ENCODE peak calls at places on chromosomes 2 and 18, in seven cellular contexts. One of them, this sample, is unnamed.

GRCh38 chr2:121890041-121890440 is 134.6 kb downstream of the TSN start:
- DNase-seq in endothelial cell of umbilical vein: no peak
- DNase-seq in A549: no peak
- DNase-seq in K562: no peak
- DNase-seq in fibroblast of the aortic adventitia: no peak
- DNase-seq in MM.1S: no peak
- DNase-seq in H1: no peak
- DNase-seq in this sample: no peak

GRCh38 chr18:53018791-53019190 is 678.8 kb downstream of the DCC start:
- DNase-seq in A549: no peak
- DNase-seq in endothelial cell of umbilical vein: no peak
- DNase-seq in K562: no peak
- DNase-seq in H1: no peak
- DNase-seq in fibroblast of the aortic adventitia: no peak
- DNase-seq in MM.1S: peak
- DNase-seq in this sample: no peak

GRCh38 chr2:102179788-102180686 is 6.8 kb upstream of the IL1RL2 start:
- DNase-seq in K562: no peak
- DNase-seq in H1: no peak
- DNase-seq in MM.1S: no peak
- DNase-seq in fibroblast of the aortic adventitia: no peak
- DNase-seq in endothelial cell of umbilical vein: no peak
- DNase-seq in A549: no peak
- DNase-seq in this sample: no peak

GRCh38 chr2:212484563-212485080 is 54.0 kb downstream of the ERBB4 start:
- DNase-seq in A549: no peak
- DNase-seq in MM.1S: no peak
- DNase-seq in H1: no peak
- DNase-seq in K562: no peak
- DNase-seq in endothelial cell of umbilical vein: no peak
- DNase-seq in fibroblast of the aortic adventitia: no peak
- DNase-seq in this sample: no peak

GRCh38 chr18:6731197-6731596 is 1.7 kb downstream of the ARHGAP28 start:
- DNase-seq in MM.1S: no peak
- DNase-seq in fibroblast of the aortic adventitia: peak
- DNase-seq in H1: no peak
- DNase-seq in K562: no peak
- DNase-seq in A549: no peak
- DNase-seq in endothelial cell of umbilical vein: peak
- DNase-seq in this sample: peak

GRCh38 chr2:129302815-129303214 is 676.7 kb upstream of the RAB6C start:
- DNase-seq in H1: no peak
- DNase-seq in K562: no peak
- DNase-seq in A549: no peak
- DNase-seq in MM.1S: no peak
- DNase-seq in endothelial cell of umbilical vein: no peak
- DNase-seq in fibroblast of the aortic adventitia: no peak
- DNase-seq in this sample: no peak

GRCh38 chr18:37408676-37409305 is 156.8 kb downstream of the CELF4 start:
- DNase-seq in fibroblast of the aortic adventitia: no peak
- DNase-seq in A549: no peak
- DNase-seq in K562: no peak
- DNase-seq in MM.1S: no peak
- DNase-seq in endothelial cell of umbilical vein: no peak
- DNase-seq in H1: no peak
- DNase-seq in this sample: no peak

GRCh38 chr2:7574385-7574784 is 657.2 kb downstream of the RNF144A start:
- DNase-seq in K562: peak
- DNase-seq in endothelial cell of umbilical vein: no peak
- DNase-seq in A549: no peak
- DNase-seq in MM.1S: no peak
- DNase-seq in fibroblast of the aortic adventitia: no peak
- DNase-seq in H1: no peak
- DNase-seq in this sample: no peak

GRCh38 chr2:119117891-119118882 is 40.4 kb downstream of the C1QL2 start:
- DNase-seq in K562: no peak
- DNase-seq in MM.1S: no peak
- DNase-seq in H1: peak
- DNase-seq in endothelial cell of umbilical vein: no peak
- DNase-seq in A549: no peak
- DNase-seq in fibroblast of the aortic adventitia: no peak
- DNase-seq in this sample: no peak

GRCh38 chr18:61589724-61590065 is 256.5 kb downstream of the CDH20 start:
- DNase-seq in A549: no peak
- DNase-seq in MM.1S: no peak
- DNase-seq in H1: no peak
- DNase-seq in endothelial cell of umbilical vein: peak
- DNase-seq in K562: no peak
- DNase-seq in fibroblast of the aortic adventitia: peak
- DNase-seq in this sample: peak

GRCh38 chr2:174334781-174335604 is at the start of gene SP9:
- DNase-seq in endothelial cell of umbilical vein: peak
- DNase-seq in MM.1S: peak
- DNase-seq in A549: peak
- DNase-seq in H1: peak
- DNase-seq in fibroblast of the aortic adventitia: no peak
- DNase-seq in K562: peak
- DNase-seq in this sample: no peak

GRCh38 chr18:7233398-7233797 is 2.5 kb downstream of the LRRC30 start:
- DNase-seq in K562: no peak
- DNase-seq in A549: no peak
- DNase-seq in endothelial cell of umbilical vein: no peak
- DNase-seq in MM.1S: no peak
- DNase-seq in fibroblast of the aortic adventitia: no peak
- DNase-seq in H1: no peak
- DNase-seq in this sample: no peak

GRCh38 chr2:233287871-233288270 is 19.7 kb upstream of the SAG start:
- DNase-seq in K562: no peak
- DNase-seq in fibroblast of the aortic adventitia: no peak
- DNase-seq in MM.1S: no peak
- DNase-seq in H1: no peak
- DNase-seq in endothelial cell of umbilical vein: no peak
- DNase-seq in A549: no peak
- DNase-seq in this sample: no peak

GRCh38 chr18:21820035-21820810 is 79.6 kb downstream of the MIB1 start:
- DNase-seq in H1: no peak
- DNase-seq in K562: peak
- DNase-seq in endothelial cell of umbilical vein: peak
- DNase-seq in A549: peak
- DNase-seq in MM.1S: no peak
- DNase-seq in fibroblast of the aortic adventitia: peak
- DNase-seq in this sample: peak

GRCh38 chr18:57353940-57354461 is 1.6 kb downstream of the ST8SIA3 start:
- DNase-seq in MM.1S: no peak
- DNase-seq in K562: peak
- DNase-seq in A549: peak
- DNase-seq in endothelial cell of umbilical vein: peak
- DNase-seq in fibroblast of the aortic adventitia: peak
- DNase-seq in H1: peak
- DNase-seq in this sample: no peak

GRCh38 chr2:2107627-2108026 is 223.4 kb downstream of the MYT1L start:
- DNase-seq in fibroblast of the aortic adventitia: no peak
- DNase-seq in endothelial cell of umbilical vein: no peak
- DNase-seq in K562: no peak
- DNase-seq in H1: no peak
- DNase-seq in A549: no peak
- DNase-seq in MM.1S: no peak
- DNase-seq in this sample: no peak

GRCh38 chr2:25297738-25298137 is 44.0 kb downstream of the DNMT3A start:
- DNase-seq in fibroblast of the aortic adventitia: no peak
- DNase-seq in A549: no peak
- DNase-seq in K562: peak
- DNase-seq in H1: no peak
- DNase-seq in MM.1S: no peak
- DNase-seq in endothelial cell of umbilical vein: no peak
- DNase-seq in this sample: no peak

GRCh38 chr2:38692636-38693318 is 26.9 kb downstream of the GALM start:
- DNase-seq in H1: no peak
- DNase-seq in MM.1S: no peak
- DNase-seq in endothelial cell of umbilical vein: no peak
- DNase-seq in K562: peak
- DNase-seq in fibroblast of the aortic adventitia: no peak
- DNase-seq in A549: no peak
- DNase-seq in this sample: no peak

GRCh38 chr2:150517951-150518680 is 30.6 kb upstream of the RND3 start:
- DNase-seq in endothelial cell of umbilical vein: no peak
- DNase-seq in K562: no peak
- DNase-seq in fibroblast of the aortic adventitia: peak
- DNase-seq in MM.1S: no peak
- DNase-seq in A549: no peak
- DNase-seq in H1: no peak
- DNase-seq in this sample: peak

DNA sequence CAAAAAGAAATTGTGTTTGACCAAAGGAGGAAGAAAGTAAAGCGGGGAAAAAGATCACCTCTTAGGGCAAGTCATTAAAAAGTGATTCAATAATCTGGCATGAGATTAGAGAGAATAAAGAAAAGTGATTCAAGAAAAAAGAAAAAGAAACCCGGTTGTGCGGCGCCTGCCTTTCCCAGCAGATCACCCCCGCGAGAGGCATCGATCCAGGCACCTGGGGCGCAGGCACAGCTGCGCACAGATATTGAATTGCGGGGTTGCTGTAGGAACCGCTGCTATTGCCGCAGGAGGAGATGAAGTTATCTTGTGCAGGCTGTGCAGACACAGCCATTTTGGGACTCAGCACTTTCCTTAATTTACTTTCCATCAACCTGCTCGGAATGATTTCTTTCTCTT is 71.2 kb downstream of the PLB1 start:
- DNase-seq in fibroblast of the aortic adventitia: no peak
- DNase-seq in endothelial cell of umbilical vein: no peak
- DNase-seq in MM.1S: peak
- DNase-seq in H1: peak
- DNase-seq in K562: peak
- DNase-seq in A549: peak
- DNase-seq in this sample: no peak
- TF ChIP-seq CTCF in fibroblast of the aortic adventitia: no peak
- TF ChIP-seq CTCF in endothelial cell of umbilical vein: no peak
- TF ChIP-seq CTCF in MM.1S: no peak
- TF ChIP-seq CTCF in H1: no peak
- TF ChIP-seq CTCF in K562: no peak
- TF ChIP-seq CTCF in A549: peak
- TF ChIP-seq CTCF in this sample: no peak

DNA sequence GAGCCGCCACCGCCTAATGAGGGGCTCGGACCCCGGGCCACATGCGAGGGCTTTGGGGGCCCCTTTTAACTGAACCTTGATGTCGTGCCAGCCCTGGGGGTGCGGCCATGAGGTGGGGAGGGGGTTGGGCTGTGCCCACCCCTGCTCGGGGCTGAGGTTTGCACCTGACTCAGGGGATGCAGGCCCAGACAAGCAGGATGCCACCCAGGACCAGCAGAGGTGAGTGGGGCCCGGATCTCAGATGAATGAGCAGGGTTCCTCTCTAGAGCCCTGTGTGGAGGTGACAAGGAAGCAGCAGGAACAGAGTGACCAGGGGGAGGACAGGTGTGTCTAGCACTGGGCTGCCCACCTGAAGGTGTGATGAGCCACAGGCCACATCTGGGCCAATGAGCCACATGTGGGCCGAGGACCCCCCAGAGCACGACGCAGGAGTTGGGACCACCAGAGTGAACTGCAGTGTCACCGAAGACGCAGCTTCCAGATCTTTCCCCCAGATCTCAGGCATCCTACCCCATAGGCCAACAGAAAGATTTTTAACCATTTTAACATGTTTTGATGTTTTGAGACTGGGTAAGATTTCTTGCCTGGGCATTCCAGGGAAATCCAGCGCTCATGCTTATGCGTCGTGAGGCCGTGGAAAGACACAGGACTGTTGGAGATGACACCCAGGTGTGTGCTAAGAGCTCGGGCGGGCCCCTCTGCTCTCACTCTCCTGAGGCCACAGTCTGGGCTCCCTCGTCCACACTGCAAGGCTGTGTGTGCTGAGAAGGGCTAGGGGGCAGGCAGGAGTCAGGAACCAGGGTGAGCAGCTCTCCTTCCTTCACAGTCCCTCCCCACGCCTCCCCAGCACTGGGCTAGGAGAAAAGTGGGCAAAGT is 73.6 kb downstream of the DDX1 start:
- DNase-seq in H1: no peak
- DNase-seq in fibroblast of the aortic adventitia: no peak
- DNase-seq in endothelial cell of umbilical vein: no peak
- DNase-seq in A549: no peak
- DNase-seq in MM.1S: no peak
- DNase-seq in K562: peak
- DNase-seq in this sample: no peak
- TF ChIP-seq CTCF in H1: peak
- TF ChIP-seq CTCF in fibroblast of the aortic adventitia: no peak
- TF ChIP-seq CTCF in endothelial cell of umbilical vein: no peak
- TF ChIP-seq CTCF in A549: no peak
- TF ChIP-seq CTCF in MM.1S: no peak
- TF ChIP-seq CTCF in K562: no peak
- TF ChIP-seq CTCF in this sample: no peak

DNA sequence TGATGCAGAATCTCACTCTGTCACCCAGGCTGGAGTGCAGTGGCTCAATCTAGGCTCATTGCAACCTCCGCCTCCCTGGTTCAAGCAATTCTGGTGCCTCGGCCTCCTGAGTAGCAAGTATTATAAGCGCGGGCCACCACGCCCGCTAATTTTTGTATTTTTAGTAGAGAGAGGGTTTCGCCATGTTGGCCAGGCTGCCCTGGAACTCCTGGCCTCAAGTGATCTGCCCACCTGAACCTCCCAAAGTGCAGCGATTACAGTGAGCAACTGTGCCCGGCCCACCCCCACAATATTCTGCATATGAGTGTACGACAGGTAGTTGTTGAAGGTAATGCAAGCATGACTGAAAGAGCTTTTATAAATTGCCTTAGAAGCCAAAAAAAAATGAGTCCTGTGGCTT is 1.2 kb downstream of the WDR75 start:
- DNase-seq in fibroblast of the aortic adventitia: no peak
- DNase-seq in H1: no peak
- DNase-seq in MM.1S: no peak
- DNase-seq in A549: no peak
- DNase-seq in K562: no peak
- DNase-seq in endothelial cell of umbilical vein: no peak
- DNase-seq in this sample: no peak
- TF ChIP-seq CTCF in fibroblast of the aortic adventitia: no peak
- TF ChIP-seq CTCF in H1: no peak
- TF ChIP-seq CTCF in MM.1S: no peak
- TF ChIP-seq CTCF in A549: no peak
- TF ChIP-seq CTCF in K562: no peak
- TF ChIP-seq CTCF in endothelial cell of umbilical vein: no peak
- TF ChIP-seq CTCF in this sample: no peak

DNA sequence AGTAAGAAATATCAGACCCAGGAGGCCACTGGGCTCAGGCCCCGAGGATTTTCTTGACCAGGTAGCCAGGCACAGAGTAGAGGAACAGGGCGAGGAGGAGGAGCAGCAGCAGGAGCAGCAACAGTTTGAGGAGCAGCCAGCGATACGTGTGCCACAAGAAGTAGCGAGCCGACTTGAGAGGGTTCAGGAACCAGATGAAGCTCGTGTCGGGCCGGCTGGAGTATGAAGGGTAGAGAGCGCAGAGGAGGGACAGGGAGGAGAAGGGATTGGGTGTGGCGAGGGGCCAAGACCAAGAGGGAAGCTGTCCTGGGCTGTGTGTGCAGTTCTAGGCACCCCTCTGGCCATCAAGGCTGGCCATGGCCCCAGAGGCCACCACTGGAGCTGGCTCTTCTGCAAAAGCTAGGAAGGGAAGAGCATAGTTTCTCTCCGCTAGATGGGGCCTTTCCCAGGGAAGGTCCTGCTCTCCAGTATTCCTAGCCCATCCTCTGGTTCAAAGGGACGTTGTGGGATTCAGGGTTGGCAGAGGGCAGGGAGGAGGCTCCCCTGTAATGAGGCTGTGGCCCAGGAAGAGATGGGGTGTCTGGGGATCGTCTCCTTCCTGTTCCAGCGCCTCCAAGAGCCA is 17.8 kb downstream of the OTOF start:
- DNase-seq in fibroblast of the aortic adventitia: peak
- DNase-seq in K562: peak
- DNase-seq in A549: no peak
- DNase-seq in MM.1S: no peak
- DNase-seq in endothelial cell of umbilical vein: no peak
- DNase-seq in H1: peak
- DNase-seq in this sample: no peak
- TF ChIP-seq CTCF in fibroblast of the aortic adventitia: peak
- TF ChIP-seq CTCF in K562: peak
- TF ChIP-seq CTCF in A549: peak
- TF ChIP-seq CTCF in MM.1S: no peak
- TF ChIP-seq CTCF in endothelial cell of umbilical vein: no peak
- TF ChIP-seq CTCF in H1: peak
- TF ChIP-seq CTCF in this sample: no peak

This sample was measured in HFFc6.